ENCODE peak calls at places on chromosomes 3 and 15, in four cellular contexts. F is right cardiac atrium, Y is left lung, K is colonic mucosa. B is an unnamed sample.

GRCh38 chr15:72227720-72228119 is 3.3 kb downstream of the PKM start:
- DNase-seq in Y (no peak), K (no peak), F (no peak), B (no peak)

GRCh38 chr15:89112341-89112971 is 24.2 kb downstream of the ABHD2 start:
- DNase-seq in Y (no peak), K (peak; percentile 79), F (peak; percentile 57), B (no peak)

GRCh38 chr3:156750191-156750873 is 75.8 kb upstream of the LEKR1 start:
- DNase-seq in Y (no peak), F (no peak), K (no peak), B (no peak)

GRCh38 chr15:62406268-62406667 is 241.2 kb upstream of the C2CD4B start:
- DNase-seq in K (no peak), F (no peak), Y (no peak), B (no peak)

GRCh38 chr3:69326821-69327433 is 59.0 kb downstream of the FRMD4B start:
- DNase-seq in K (no peak), Y (no peak), F (no peak), B (no peak)

GRCh38 chr15:70559223-70559823 is 204.0 kb downstream of the UACA start:
- DNase-seq in K (peak; percentile 30), Y (no peak), F (peak; percentile 76), B (no peak)

GRCh38 chr15:79065744-79066376 is 24.7 kb downstream of the RASGRF1 start:
- DNase-seq in Y (no peak), F (no peak), K (no peak), B (no peak)

GRCh38 chr15:70974004-70974832 is 81.6 kb downstream of the LRRC49 start:
- DNase-seq in Y (no peak), K (no peak), F (no peak), B (no peak)

GRCh38 chr3:23183731-23184130 is 19.4 kb upstream of the UBE2E2 start:
- DNase-seq in Y (no peak), F (no peak), K (peak; percentile 32), B (no peak)

DNA sequence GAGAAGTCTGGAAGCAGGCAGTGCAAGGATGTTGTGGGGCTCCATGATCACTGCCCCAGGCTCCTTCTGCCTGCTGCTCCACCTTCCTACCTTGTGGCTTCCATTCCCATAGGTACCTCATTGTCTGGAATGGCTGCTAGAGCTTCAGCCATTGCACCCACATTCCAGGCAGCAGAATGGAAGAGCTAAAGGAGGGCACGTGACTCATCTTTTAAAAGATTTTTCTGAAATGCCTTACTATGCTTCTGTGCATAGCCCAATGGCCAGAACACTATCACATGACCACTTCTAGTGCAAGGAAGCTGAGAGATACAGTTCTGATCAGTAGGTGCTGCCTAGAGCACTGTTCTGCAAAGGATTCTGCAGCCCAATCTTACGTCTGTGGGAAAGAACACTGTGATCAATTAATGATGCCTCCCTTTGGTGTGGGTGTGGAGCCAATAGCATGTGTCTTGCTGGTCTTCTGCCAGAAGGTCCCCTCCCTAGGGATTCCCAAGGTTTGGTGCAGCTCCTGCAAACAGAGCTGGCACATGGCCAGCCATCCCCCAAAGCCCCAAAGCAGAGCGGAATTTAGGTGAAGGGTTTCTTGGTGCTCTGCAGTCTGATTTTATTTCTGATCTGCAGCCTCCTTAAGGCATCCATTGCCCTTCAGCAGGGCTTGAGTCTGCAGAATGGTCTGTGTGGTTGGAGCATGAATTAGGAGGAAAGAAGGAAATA is 34.3 kb downstream of the SPSB4 start:
- DNase-seq in K (no peak), F (no peak), Y (no peak), B (no peak)
- H3K27ac ChIP-seq in K (no peak overlapping the region), F (no peak overlapping the region), Y (no peak overlapping the region), B (no peak overlapping the region)

DNA sequence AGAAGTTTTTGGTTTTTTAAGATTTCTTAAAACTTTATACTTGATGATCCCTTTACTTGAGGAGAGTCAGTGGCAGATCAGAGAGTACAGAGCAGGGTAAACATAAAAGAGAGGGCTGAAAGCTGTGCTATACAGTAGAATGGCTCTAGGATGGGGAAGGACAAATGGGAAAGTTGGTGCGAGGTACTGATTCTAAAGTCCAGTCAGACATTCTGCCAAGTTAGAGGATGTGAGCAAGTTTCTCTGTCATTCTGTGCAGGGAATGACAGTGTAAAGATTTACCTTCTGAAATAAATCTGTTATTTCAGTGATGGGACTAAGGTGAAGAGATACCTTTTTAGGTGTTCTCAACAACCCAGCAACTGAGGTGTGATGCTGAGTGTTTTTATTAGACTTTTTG is 100.1 kb upstream of the GBE1 start:
- DNase-seq in Y (no peak), F (no peak), K (no peak), B (no peak)
- H3K4me3 ChIP-seq in Y (no peak overlapping the region), F (no peak overlapping the region), K (no peak overlapping the region), B (no peak overlapping the region)

GRCh38 chr15:74332011-74332410 is 35.4 kb downstream of the CYP11A1 start:
- DNase-seq in Y (no peak), F (no peak), K (no peak), B (no peak)

GRCh38 chr15:74333093-74333492 is 34.4 kb downstream of the CYP11A1 start:
- DNase-seq in K (no peak), F (no peak), Y (no peak), B (no peak)

GRCh38 chr15:74334127-74334526 is 33.3 kb downstream of the CYP11A1 start:
- DNase-seq in Y (no peak), F (no peak), K (no peak), B (no peak)

GRCh38 chr15:74332611-74333010 is 34.8 kb downstream of the CYP11A1 start:
- DNase-seq in F (no peak), Y (no peak), K (no peak), B (no peak)

DNA sequence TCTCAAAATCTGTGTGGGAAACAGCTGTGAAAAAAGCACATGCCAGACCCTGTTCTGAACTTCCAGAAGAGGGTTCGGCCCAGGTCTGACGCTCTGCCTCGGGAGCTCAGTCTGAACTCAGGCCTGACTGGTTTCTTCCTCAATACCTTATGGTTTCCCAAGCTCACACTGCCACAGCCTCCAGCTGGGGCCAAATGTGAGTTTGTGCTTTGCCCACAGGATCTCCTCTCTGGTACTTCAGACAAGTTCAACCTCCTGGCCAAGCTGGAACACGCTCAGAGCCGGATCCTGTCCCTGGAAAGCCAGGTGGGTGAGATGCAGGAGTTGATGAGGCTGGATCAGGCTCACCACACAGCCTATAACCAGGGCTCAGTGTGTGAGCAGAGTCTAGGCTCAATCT is 33.8 kb downstream of the CYP11A1 start:
- DNase-seq in K (no peak), Y (no peak), F (no peak), B (no peak)
- H3K27ac ChIP-seq in K (no peak overlapping the region), Y (no peak overlapping the region), F (no peak overlapping the region), B (no peak overlapping the region)

GRCh38 chr3:185929192-185930151 is 8.3 kb downstream of the TRA2B start:
- DNase-seq in Y (no peak), K (no peak), F (no peak), B (no peak)
- H3K4me3 ChIP-seq in Y (no peak overlapping the region), K (no peak overlapping the region), F (peak overlapping the region; percentile 18), B (no peak overlapping the region)

DNA sequence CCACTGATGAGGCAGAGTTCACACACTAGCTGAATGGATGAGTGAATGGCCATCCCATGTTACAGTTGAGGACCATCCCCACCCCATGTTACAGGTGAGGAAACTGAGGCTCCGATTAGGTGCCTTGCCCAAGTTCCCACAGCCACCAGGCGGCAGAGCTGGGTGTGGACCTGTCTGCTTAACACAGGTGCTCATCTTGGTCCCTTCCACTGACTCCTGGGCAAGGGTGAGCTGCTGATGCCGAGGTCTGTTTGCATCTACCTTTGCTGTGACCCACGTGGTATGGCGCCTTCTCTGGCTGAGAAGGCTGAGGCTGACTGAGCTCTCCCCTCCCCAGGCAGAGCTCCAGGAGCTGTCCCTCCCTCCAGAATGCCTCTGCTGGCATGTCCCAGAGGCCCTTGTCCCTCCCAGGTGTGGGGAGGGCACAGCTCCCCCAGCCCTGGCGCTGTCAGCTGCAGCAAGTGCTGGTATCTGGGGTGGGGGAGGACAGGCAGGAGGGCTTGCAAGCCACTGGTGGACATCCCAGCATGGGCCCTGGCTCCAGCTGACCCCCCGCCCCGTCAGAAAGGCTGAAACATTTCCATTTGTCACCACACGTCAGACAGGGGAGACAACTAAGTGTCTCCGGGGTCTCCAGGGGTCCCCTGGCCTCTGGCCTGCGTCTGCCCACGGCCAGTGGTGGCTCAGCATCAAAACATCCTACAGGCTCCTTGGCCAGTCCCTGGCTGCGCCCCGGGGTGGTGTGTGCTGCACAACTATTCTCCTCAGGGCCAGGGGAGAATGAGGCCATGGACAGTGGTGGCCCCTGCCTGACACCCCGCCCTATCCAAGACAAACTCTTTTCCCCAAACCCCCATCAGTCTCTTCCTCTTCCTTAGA is 105.4 kb downstream of the ADCY5 start:
- DNase-seq in K (no peak), Y (no peak), F (peak; percentile 85), B (peak; percentile 31)
- H3K27ac ChIP-seq in K (no peak overlapping the region), Y (no peak overlapping the region), F (peak overlapping the region; percentile 68), B (no peak overlapping the region)

GRCh38 chr3:63966871-63967270 is 54.7 kb upstream of the SCAANT1 start:
- DNase-seq in K (peak; percentile 39), F (no peak), Y (no peak), B (no peak)
- H3K4me3 ChIP-seq in K (no peak overlapping the region), F (no peak overlapping the region), Y (no peak overlapping the region), B (no peak overlapping the region)

DNA sequence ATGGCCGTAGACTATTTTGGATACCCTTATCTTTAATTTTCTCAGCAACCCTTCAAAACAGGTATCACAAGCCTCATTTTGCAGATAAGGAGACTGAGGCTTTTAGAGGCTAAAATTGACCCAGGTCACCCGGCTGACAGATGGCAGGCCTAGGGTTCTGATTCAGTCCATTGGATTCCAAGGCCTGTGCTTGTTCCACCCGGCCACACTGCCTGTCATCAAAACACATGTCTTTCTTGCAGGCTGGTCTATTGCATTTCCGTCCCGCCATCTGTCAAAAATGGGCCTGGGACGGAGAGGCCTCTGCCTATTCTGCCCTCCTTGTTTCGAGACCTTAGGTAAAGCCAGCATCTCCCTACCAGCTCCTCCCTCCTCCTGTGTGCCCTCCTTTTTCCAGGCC is 8.1 kb downstream of the INAFM2 start:
- DNase-seq in F (no peak), K (no peak), Y (no peak), B (no peak)
- H3K27ac ChIP-seq in F (no peak overlapping the region), K (peak overlapping the region; percentile 6), Y (no peak overlapping the region), B (peak overlapping the region; percentile 11)

GRCh38 chr15:45201557-45202246 is 13.9 kb upstream of the SHF start:
- DNase-seq in Y (no peak), K (no peak), F (no peak), B (no peak)
- H3K4me3 ChIP-seq in Y (no peak overlapping the region), K (no peak overlapping the region), F (no peak overlapping the region), B (no peak overlapping the region)

GRCh38 chr3:9345041-9345440 is 17.8 kb upstream of the THUMPD3 start:
- DNase-seq in F (no peak), K (no peak), Y (no peak), B (no peak)

GRCh38 chr3:9342696-9343095 is 20.2 kb upstream of the THUMPD3 start:
- DNase-seq in Y (no peak), F (no peak), K (peak; percentile 49), B (no peak)

GRCh38 chr3:9343115-9343514 is 19.7 kb upstream of the THUMPD3 start:
- DNase-seq in F (no peak), K (no peak), Y (no peak), B (no peak)

GRCh38 chr3:9340450-9341009 is 22.3 kb upstream of the THUMPD3 start:
- DNase-seq in F (no peak), K (no peak), Y (no peak), B (no peak)

GRCh38 chr3:9339750-9340449 is 23.0 kb upstream of the THUMPD3 start:
- DNase-seq in Y (no peak), F (no peak), K (no peak), B (no peak)
- H3K27ac ChIP-seq in Y (no peak overlapping the region), F (no peak overlapping the region), K (peak overlapping the region; percentile 13), B (peak overlapping the region; percentile 37)